ENCODE peak calls at places on chromosomes 13 and 19, in nine cellular contexts. A is left lung; G is AG04450; J is cardiac fibroblast; E is AG09319; X is CD8-positive, alpha-beta T cell; F is HCT116; U is BE2C; V is lung. R is an unnamed sample.

GRCh38 chr19:54668353-54668752 is 5.6 kb downstream of the LILRB4 start:
- DNase-seq in A (no peak), G (no peak), J (no peak), E (no peak), X (no peak), F (no peak), U (no peak), V (no peak), R (no peak)

GRCh38 chr13:71661921-71662320 is 205.1 kb downstream of the DACH1 start:
- DNase-seq in A (no peak), G (no peak), J (peak), E (peak), X (no peak), F (no peak), U (no peak), V (no peak), R (no peak)

GRCh38 chr19:10861118-10861651 is 10.2 kb upstream of the CARM1 start:
- DNase-seq in A (peak), G (no peak), J (peak), E (no peak), X (peak), F (peak), U (peak), V (no peak), R (no peak)

GRCh38 chr13:110412132-110412912 is 105.2 kb downstream of the COL4A2 start:
- DNase-seq in A (no peak), G (peak), J (peak), E (peak), X (peak), F (peak), U (peak), V (peak), R (peak)

GRCh38 chr13:40672310-40673060 is 6.0 kb upstream of the FOXO1 start:
- DNase-seq in A (no peak), G (peak), J (peak), E (peak), X (no peak), F (peak), U (peak), V (no peak), R (no peak)

GRCh38 chr19:17977073-17977472 is 10.2 kb downstream of the KCNN1 start:
- DNase-seq in A (no peak), G (no peak), J (no peak), E (no peak), X (no peak), F (no peak), U (no peak), V (no peak), R (no peak)

GRCh38 chr19:34645551-34645950 is 31.4 kb downstream of the SCGB2B2 start:
- DNase-seq in A (no peak), G (no peak), J (no peak), E (no peak), X (no peak), F (no peak), U (peak), V (no peak), R (no peak)

GRCh38 chr19:6737873-6738725 is 719 bp upstream of the GPR108 start:
- DNase-seq in A (peak), G (peak), J (peak), E (peak), X (peak), F (no peak), U (peak), V (peak), R (peak)

GRCh38 chr13:43348397-43348796 is 325.0 kb downstream of the DNAJC15 start:
- DNase-seq in A (no peak), G (no peak), J (peak), E (no peak), X (no peak), F (no peak), U (no peak), V (no peak), R (no peak)

GRCh38 chr19:23914402-23915286 is at the start of gene ZNF726:
- DNase-seq in A (peak), G (peak), J (peak), E (peak), X (peak), F (no peak), U (peak), V (peak), R (peak)

GRCh38 chr13:114001331-114002008 is 27.6 kb upstream of the C13orf46 start:
- DNase-seq in A (peak), G (no peak), J (no peak), E (no peak), X (no peak), F (no peak), U (no peak), V (no peak), R (no peak)

GRCh38 chr13:27617801-27618411 is 2.4 kb downstream of the LNX2 start:
- DNase-seq in A (no peak), G (no peak), J (no peak), E (no peak), X (no peak), F (no peak), U (no peak), V (peak), R (no peak)

GRCh38 chr19:34228347-34228746 is 26.0 kb upstream of the GARRE1 start:
- DNase-seq in A (no peak), G (no peak), J (peak), E (no peak), X (no peak), F (no peak), U (no peak), V (no peak), R (no peak)

GRCh38 chr13:51373451-51373850 is 34.0 kb downstream of the SERPINE3 start:
- DNase-seq in A (no peak), G (no peak), J (no peak), E (no peak), X (no peak), F (no peak), U (no peak), V (no peak), R (no peak)

GRCh38 chr19:4705413-4706131 is 18.1 kb downstream of the DPP9 start:
- DNase-seq in A (peak), G (no peak), J (no peak), E (no peak), X (no peak), F (no peak), U (no peak), V (no peak), R (no peak)

GRCh38 chr13:46593403-46593802 is 40.4 kb downstream of the LRCH1 start:
- DNase-seq in A (peak), G (no peak), J (no peak), E (no peak), X (peak), F (no peak), U (no peak), V (no peak), R (peak)

GRCh38 chr19:3138268-3138667 is 2.4 kb downstream of the GNA15 start:
- DNase-seq in A (no peak), G (no peak), J (no peak), E (no peak), X (no peak), F (no peak), U (no peak), V (no peak), R (no peak)

GRCh38 chr19:44552324-44552723 is 22.8 kb upstream of the CEACAM20 start:
- DNase-seq in A (no peak), G (no peak), J (peak), E (no peak), X (no peak), F (peak), U (peak), V (peak), R (no peak)

GRCh38 chr19:7549749-7550148 is 14.2 kb downstream of the PNPLA6 start:
- DNase-seq in A (no peak), G (no peak), J (no peak), E (no peak), X (no peak), F (no peak), U (no peak), V (no peak), R (no peak)

GRCh38 chr19:52172347-52172746 is 926 bp upstream of the ZNF836 start:
- DNase-seq in A (no peak), G (no peak), J (no peak), E (no peak), X (no peak), F (no peak), U (no peak), V (no peak), R (no peak)

GRCh38 chr13:41179593-41180250 is 14.6 kb downstream of the KBTBD7 start:
- DNase-seq in A (no peak), G (no peak), J (peak), E (no peak), X (no peak), F (no peak), U (no peak), V (no peak), R (no peak)

GRCh38 chr13:26111797-26112196 is 60.0 kb upstream of the SHISA2 start:
- DNase-seq in A (no peak), G (no peak), J (no peak), E (no peak), X (no peak), F (no peak), U (no peak), V (no peak), R (no peak)

GRCh38 chr19:18420931-18421330 is 1.7 kb downstream of the SSBP4 start:
- DNase-seq in A (no peak), G (no peak), J (no peak), E (no peak), X (no peak), F (no peak), U (no peak), V (no peak), R (no peak)

GRCh38 chr13:80558074-80558473 is 217.1 kb upstream of the SPRY2 start:
- DNase-seq in A (no peak), G (no peak), J (no peak), E (no peak), X (no peak), F (no peak), U (no peak), V (no peak), R (no peak)

GRCh38 chr13:113400621-113401451 is 36.9 kb upstream of the GRTP1 start:
- DNase-seq in A (peak), G (no peak), J (no peak), E (no peak), X (no peak), F (no peak), U (no peak), V (no peak), R (no peak)

GRCh38 chr19:51123381-51124186 is 1.1 kb upstream of the SIGLEC9 start:
- DNase-seq in A (no peak), G (no peak), J (no peak), E (no peak), X (peak), F (no peak), U (no peak), V (peak), R (no peak)

GRCh38 chr19:35460608-35461007 is 12.6 kb downstream of the FFAR2 start:
- DNase-seq in A (no peak), G (no peak), J (no peak), E (no peak), X (no peak), F (no peak), U (no peak), V (no peak), R (no peak)

GRCh38 chr13:97446448-97446847 is 12.5 kb downstream of the RAP2A start:
- DNase-seq in A (no peak), G (no peak), J (no peak), E (no peak), X (no peak), F (no peak), U (no peak), V (no peak), R (no peak)

GRCh38 chr13:98986226-98986846 is 8.5 kb upstream of the DOCK9 start:
- DNase-seq in A (no peak), G (no peak), J (no peak), E (no peak), X (no peak), F (no peak), U (no peak), V (no peak), R (no peak)

GRCh38 chr13:49302222-49302621 is 54.5 kb downstream of the CDADC1 start:
- DNase-seq in A (no peak), G (no peak), J (no peak), E (no peak), X (no peak), F (no peak), U (no peak), V (no peak), R (no peak)

GRCh38 chr19:49638360-49638759 is 1.6 kb downstream of the RRAS start:
- DNase-seq in A (no peak), G (no peak), J (peak), E (no peak), X (no peak), F (no peak), U (no peak), V (no peak), R (no peak)

GRCh38 chr13:67977081-67977480 is 746.9 kb upstream of the PCDH9 start:
- DNase-seq in A (no peak), G (no peak), J (no peak), E (no peak), X (no peak), F (no peak), U (no peak), V (no peak), R (no peak)

GRCh38 chr13:113367771-113368170 is 3.8 kb upstream of the GRTP1 start:
- DNase-seq in A (no peak), G (no peak), J (no peak), E (no peak), X (no peak), F (no peak), U (no peak), V (no peak), R (no peak)

DNA sequence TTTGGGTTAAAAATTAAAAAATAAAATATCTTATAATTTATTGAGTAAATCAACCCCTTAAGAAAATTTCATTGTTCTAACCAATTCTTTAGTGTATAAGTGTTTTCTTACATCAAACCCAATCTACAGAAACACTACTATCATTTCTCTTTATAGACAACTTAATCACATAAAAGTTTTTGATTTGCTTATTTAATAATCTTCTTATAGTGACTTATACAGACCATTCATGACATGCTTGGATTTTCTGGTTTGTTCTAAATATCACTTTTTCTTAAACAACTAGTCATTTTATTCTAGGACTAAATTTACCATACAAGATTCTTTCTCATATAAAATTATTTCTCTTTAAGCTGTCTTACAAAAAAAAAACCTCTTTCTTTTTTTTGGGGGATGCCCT is 27.3 kb upstream of the ZSCAN5A start:
- DNase-seq in A (no peak), G (no peak), J (no peak), E (no peak), X (no peak), F (no peak), U (no peak), V (no peak), R (no peak)
- TF ChIP-seq CTCF in A (no peak), G (no peak), J (no peak), E (no peak), X (no peak), F (no peak), U (no peak), V (no peak), R (no peak)

DNA sequence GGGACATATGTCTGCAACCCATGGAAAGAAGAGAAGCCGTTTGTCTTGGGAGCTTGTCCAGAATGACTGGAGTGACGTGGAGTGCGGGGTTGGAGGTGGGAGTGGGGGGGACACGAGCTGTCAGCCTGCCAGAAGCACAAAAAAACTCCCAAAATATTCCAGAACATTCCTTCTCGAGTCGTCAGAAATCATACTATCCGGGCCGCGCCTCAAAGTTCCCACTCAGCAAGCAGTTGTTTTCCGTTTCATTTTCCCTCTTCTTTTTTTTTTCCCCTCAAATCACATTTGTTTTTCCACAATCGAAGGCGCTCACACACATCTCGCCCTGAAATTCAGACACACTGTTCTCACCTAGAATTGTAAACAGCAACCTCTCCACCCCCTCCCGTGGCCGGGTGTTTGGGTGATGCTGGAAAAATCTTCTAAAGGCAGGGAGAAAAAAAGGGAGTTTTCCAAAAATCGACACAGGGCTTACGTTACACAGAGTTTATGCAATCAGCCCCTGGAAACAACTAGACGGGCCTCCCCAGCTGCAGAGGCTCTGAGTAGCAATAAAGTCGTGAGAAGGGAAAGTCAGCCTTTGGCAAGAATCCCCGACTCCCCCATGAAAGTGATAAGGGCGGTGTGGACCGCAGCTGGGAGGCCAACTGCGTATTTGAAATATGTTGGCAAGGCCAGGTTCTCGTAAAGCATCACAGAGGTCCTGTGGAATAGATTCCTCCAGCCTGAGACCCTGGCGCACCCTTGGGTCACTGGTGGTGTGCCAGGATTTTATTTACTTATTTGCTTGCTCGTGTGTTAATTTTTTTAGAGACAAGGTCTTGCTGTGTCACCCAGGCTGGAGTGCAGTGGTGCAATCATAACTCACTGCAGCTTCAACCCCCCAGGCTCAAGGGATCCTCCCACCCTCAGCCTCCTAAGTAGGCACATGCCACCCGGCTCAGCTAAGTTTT is 31.2 kb upstream of the KLF2 start:
- DNase-seq in A (no peak), G (peak), J (peak), E (peak), X (no peak), F (no peak), U (no peak), V (peak), R (no peak)
- TF ChIP-seq CTCF in A (no peak), G (no peak), J (no peak), E (no peak), X (no peak), F (no peak), U (no peak), V (no peak), R (no peak)

GRCh38 chr13:23808803-23809202 is 80.4 kb downstream of the MIPEP start:
- DNase-seq in A (no peak), G (no peak), J (no peak), E (no peak), X (no peak), F (no peak), U (no peak), V (no peak), R (no peak)

GRCh38 chr13:23811366-23812027 is 77.7 kb downstream of the MIPEP start:
- DNase-seq in A (no peak), G (no peak), J (no peak), E (no peak), X (no peak), F (no peak), U (no peak), V (no peak), R (no peak)

GRCh38 chr13:23813635-23814034 is 75.6 kb downstream of the MIPEP start:
- DNase-seq in A (no peak), G (no peak), J (no peak), E (no peak), X (no peak), F (no peak), U (peak), V (no peak), R (no peak)

GRCh38 chr13:23806874-23807522 is 82.2 kb downstream of the MIPEP start:
- DNase-seq in A (no peak), G (no peak), J (no peak), E (no peak), X (no peak), F (no peak), U (no peak), V (no peak), R (no peak)

DNA sequence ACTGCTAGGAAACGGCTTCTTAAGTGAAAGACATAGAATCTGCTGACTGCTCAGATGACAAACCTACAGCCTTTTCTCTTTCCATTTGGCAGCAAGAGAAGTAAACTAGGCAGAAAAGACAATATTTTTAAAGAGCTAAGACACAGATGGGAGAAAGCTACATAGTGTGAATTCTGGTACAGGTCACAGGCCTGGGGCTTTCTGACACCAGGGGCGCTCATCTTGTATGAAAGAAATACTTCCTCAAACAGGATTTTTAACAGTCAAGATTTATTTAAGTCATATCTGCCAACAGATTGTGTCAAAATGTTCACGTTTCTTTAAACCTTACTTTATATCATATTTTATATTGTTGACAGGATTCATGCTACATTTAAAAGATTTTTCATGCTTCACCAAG is 78.4 kb downstream of the MIPEP start:
- DNase-seq in A (no peak), G (no peak), J (no peak), E (no peak), X (no peak), F (no peak), U (no peak), V (no peak), R (peak)
- TF ChIP-seq CTCF in A (no peak), G (no peak), J (no peak), E (no peak), X (no peak), F (no peak), U (no peak), V (no peak), R (peak)

DNA sequence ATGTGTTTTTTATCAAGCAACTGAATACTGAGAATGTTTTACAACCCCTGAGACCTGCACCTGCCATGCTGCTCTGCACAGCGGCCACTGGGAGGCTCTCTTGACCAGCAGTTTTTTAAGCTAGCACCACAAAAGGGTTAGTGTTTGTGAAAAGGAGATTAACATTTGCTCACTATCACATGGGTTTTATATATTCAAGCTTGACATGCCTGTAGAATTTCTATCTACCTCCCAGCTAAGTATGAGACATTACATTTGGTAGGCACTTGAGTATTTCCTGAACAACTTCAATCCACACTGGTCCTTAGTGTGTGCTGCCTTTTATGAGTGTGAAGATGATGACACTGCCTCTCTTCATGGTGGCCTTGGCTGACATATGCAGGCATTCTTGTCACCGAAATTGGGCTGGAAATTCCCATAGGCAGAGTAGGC is 1238.9 kb downstream of the UQCRFS1 start:
- DNase-seq in A (no peak), G (no peak), J (peak), E (no peak), X (no peak), F (no peak), U (no peak), V (no peak), R (peak)
- TF ChIP-seq CTCF in A (no peak), G (no peak), J (peak), E (peak), X (no peak), F (peak), U (no peak), V (no peak), R (peak)

GRCh38 chr13:64869539-64869938 is 2360.6 kb downstream of the PCDH9 start:
- DNase-seq in A (no peak), G (no peak), J (no peak), E (no peak), X (no peak), F (no peak), U (no peak), V (no peak), R (no peak)
- TF ChIP-seq CTCF in A (no peak), G (no peak), J (no peak), E (no peak), X (no peak), F (no peak), U (no peak), V (no peak), R (no peak)